ENCODE peak calls at places on chromosomes 12 and 14, in seven cellular contexts. W, O, P, E, T, F and K are unnamed samples.

GRCh38 chr12:22443379-22444316 is 100.7 kb downstream of the C2CD5 start:
- DNase-seq in W (peak), O (peak), P (peak), E (peak), T (peak), F (peak), K (peak)

GRCh38 chr12:93275589-93275988 is 102.1 kb upstream of the NUDT4 start:
- DNase-seq in W (no peak), O (no peak), P (no peak), E (no peak), T (no peak), F (no peak), K (no peak)

GRCh38 chr12:121970901-121971300 is 50.8 kb upstream of the BCL7A start:
- DNase-seq in W (no peak), O (no peak), P (no peak), E (no peak), T (no peak), F (no peak), K (no peak)

GRCh38 chr14:69500736-69501135 is 16.2 kb downstream of the PLEKHD1 start:
- DNase-seq in W (no peak), O (no peak), P (no peak), E (no peak), T (no peak), F (no peak), K (no peak)

GRCh38 chr12:74292351-74293194 is 245.1 kb upstream of the ATXN7L3B start:
- DNase-seq in W (no peak), O (peak), P (no peak), E (no peak), T (no peak), F (peak), K (no peak)

GRCh38 chr14:31966896-31967668 is 110.0 kb upstream of the ARHGAP5 start:
- DNase-seq in W (no peak), O (no peak), P (no peak), E (no peak), T (no peak), F (no peak), K (no peak)

GRCh38 chr12:123118397-123118945 is 32.4 kb downstream of the PITPNM2 start:
- DNase-seq in W (no peak), O (no peak), P (no peak), E (no peak), T (no peak), F (no peak), K (no peak)

GRCh38 chr12:11719678-11720099 is 70.2 kb downstream of the ETV6 start:
- DNase-seq in W (no peak), O (no peak), P (no peak), E (no peak), T (no peak), F (no peak), K (no peak)

GRCh38 chr12:121516437-121517011 is 64.3 kb downstream of the KDM2B start:
- DNase-seq in W (no peak), O (no peak), P (no peak), E (no peak), T (peak), F (no peak), K (no peak)

GRCh38 chr14:32417956-32418552 is 89.0 kb downstream of the AKAP6 start:
- DNase-seq in W (no peak), O (no peak), P (no peak), E (no peak), T (no peak), F (no peak), K (no peak)

GRCh38 chr12:127280393-127281275 is 986.3 kb upstream of the TMEM132C start:
- DNase-seq in W (no peak), O (peak), P (peak), E (peak), T (peak), F (peak), K (peak)

GRCh38 chr14:99143126-99143525 is 128.9 kb downstream of the BCL11B start:
- DNase-seq in W (no peak), O (no peak), P (no peak), E (no peak), T (no peak), F (no peak), K (no peak)

GRCh38 chr12:9388379-9388778 is 180.2 kb upstream of the PZP start:
- DNase-seq in W (no peak), O (no peak), P (no peak), E (no peak), T (no peak), F (no peak), K (no peak)

GRCh38 chr14:59771577-59771976 is 99.0 kb downstream of the RTN1 start:
- DNase-seq in W (no peak), O (no peak), P (peak), E (no peak), T (no peak), F (no peak), K (no peak)

GRCh38 chr12:4137015-4137414 is 136.5 kb upstream of the CCND2 start:
- DNase-seq in W (no peak), O (no peak), P (no peak), E (no peak), T (no peak), F (no peak), K (no peak)
- TF ChIP-seq SP1 in W (no peak), O (no peak), P (no peak), E (no peak), T (no peak), F (no peak), K (no peak)

GRCh38 chr12:39372929-39373328 is 70.0 kb downstream of the KIF21A start:
- DNase-seq in W (peak), O (no peak), P (no peak), E (no peak), T (no peak), F (no peak), K (no peak)
- TF ChIP-seq SP1 in W (peak), O (no peak), P (no peak), E (no peak), T (no peak), F (no peak), K (no peak)

GRCh38 chr12:77204055-77204454 is 138.7 kb upstream of the E2F7 start:
- DNase-seq in W (no peak), O (peak), P (peak), E (no peak), T (no peak), F (no peak), K (no peak)
- TF ChIP-seq SP1 in W (no peak), O (no peak), P (no peak), E (no peak), T (no peak), F (no peak), K (no peak)

GRCh38 chr12:29066061-29066588 is 83.0 kb upstream of the FAR2 start:
- DNase-seq in W (no peak), O (no peak), P (no peak), E (no peak), T (no peak), F (no peak), K (peak)
- TF ChIP-seq SP1 in W (no peak), O (no peak), P (no peak), E (no peak), T (no peak), F (no peak), K (peak)

DNA sequence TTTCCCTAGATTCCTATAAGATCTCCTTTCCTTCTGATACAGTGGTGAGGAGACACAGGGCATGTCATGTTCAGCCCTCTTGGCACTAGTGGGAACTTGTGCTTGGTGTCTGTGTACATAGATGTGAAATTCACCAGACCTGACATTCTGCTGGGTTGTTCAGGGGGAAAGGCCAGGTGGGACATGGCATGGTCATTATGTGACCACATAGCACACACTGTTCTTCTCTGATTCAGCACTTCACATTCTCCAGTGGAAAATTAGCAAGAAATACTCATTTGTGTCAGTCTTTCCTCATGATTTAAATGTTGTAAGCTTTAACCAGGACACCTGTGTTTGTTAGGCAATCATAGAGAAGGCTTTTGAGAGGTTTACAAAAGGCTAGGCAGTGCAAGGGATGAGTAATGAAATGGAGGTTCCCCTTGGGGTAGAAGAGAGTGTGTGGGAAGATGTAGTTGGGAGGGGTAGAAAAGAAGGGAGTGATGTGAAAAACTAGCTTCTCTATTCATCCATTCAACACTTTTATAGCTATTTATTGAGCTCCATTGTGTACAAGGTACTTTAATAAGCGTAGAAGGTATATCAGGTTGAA is 202.4 kb upstream of the IGF1 start:
- DNase-seq in W (no peak), O (no peak), P (no peak), E (no peak), T (no peak), F (no peak), K (no peak)
- TF ChIP-seq SP1 in W (no peak), O (no peak), P (no peak), E (no peak), T (no peak), F (no peak), K (no peak)

GRCh38 chr12:129535351-129535750 is 368.5 kb downstream of the TMEM132D start:
- DNase-seq in W (no peak), O (no peak), P (no peak), E (no peak), T (no peak), F (no peak), K (no peak)
- TF ChIP-seq SP1 in W (no peak), O (no peak), P (no peak), E (no peak), T (no peak), F (no peak), K (no peak)

DNA sequence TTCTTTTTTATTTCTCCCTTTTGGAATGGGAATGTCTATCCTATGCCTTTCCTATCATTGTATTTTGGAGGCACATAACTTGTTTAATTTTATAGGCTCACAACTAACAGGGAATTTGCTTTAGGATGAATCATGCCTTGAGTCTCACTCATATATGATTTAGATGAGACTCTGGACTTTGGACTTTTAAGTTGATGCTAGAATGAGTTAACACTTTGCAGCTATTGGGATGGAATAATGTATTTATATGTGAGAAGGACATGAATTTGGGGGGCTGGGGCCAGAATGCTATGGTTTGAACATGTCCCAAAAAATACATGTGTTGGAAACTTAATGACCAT is 365.3 kb downstream of the ZFP36L1 start:
- DNase-seq in W (no peak), O (no peak), P (no peak), E (no peak), T (peak), F (no peak), K (no peak)
- TF ChIP-seq SP1 in W (no peak), O (no peak), P (no peak), E (no peak), T (no peak), F (no peak), K (no peak)

DNA sequence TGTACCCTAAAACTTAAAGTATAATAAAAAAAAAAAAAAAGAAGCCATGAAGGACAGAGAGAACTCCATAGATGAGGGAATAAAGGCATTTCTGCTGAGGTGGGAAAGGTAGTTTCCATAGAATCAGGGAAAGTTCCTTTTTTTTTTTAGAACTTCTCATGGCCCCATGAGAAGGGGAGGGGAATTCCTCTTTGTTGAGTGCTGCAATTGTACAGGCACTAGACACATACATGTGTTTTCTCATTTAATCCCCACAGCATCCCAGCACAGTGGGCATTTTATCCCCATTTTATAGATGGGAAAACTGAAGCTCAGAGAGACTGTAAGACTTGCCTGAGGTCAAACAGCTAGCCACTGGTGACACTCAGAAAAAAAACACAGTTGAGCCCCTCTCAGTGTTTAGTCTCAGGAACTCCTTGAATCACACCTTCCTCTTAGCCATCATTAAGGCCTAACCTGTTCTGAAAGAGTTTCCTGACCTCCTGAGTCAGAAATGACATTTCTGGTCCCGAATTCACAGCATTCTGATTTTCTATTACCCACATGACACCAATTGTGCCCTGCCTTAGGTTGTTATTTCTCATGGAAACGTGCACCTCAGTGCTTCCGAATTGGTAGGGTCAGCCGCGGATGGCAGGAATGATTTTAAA is 189.3 kb upstream of the G2E3 start:
- DNase-seq in W (no peak), O (no peak), P (no peak), E (no peak), T (no peak), F (no peak), K (no peak)
- TF ChIP-seq SP1 in W (no peak), O (no peak), P (no peak), E (no peak), T (no peak), F (no peak), K (no peak)